ENCODE peak calls at places on chromosome X, in eight cellular contexts. D, M, G, W, H, K, C and N are unnamed samples.

GRCh38 chrX:47384502-47384901 is 14.1 kb downstream of the ZNF157 start:
- DNase-seq in G (peak), H (peak), C (no peak), D (peak), M (peak), K (peak), W (peak), N (peak)

GRCh38 chrX:68084765-68085164 is 348.5 kb downstream of the OPHN1 start:
- DNase-seq in K (no peak), W (no peak), G (no peak), M (no peak), C (no peak), D (no peak), H (no peak), N (no peak)

GRCh38 chrX:26915064-26915463 is 548.1 kb downstream of the PPP4R3C start:
- DNase-seq in G (no peak), W (no peak), C (no peak), H (no peak), M (no peak), D (no peak), K (no peak), N (no peak)

GRCh38 chrX:121649414-121649813 is 602.0 kb downstream of the GLUD2 start:
- DNase-seq in H (no peak), M (no peak), W (no peak), G (no peak), C (no peak), D (no peak), K (no peak), N (no peak)

GRCh38 chrX:133598596-133599334 is 183.5 kb upstream of the GPC4 start:
- DNase-seq in H (no peak), M (no peak), C (no peak), D (no peak), K (no peak), W (no peak), G (no peak), N (no peak)

GRCh38 chrX:50115973-50116372 is 84.8 kb downstream of the AKAP4 start:
- DNase-seq in M (no peak), W (no peak), K (no peak), H (no peak), D (no peak), G (no peak), C (no peak), N (no peak)

GRCh38 chrX:141220342-141221008 is 21.8 kb downstream of the SPANXC start:
- DNase-seq in W (no peak), K (no peak), G (no peak), C (no peak), D (no peak), H (no peak), M (no peak), N (peak)

GRCh38 chrX:123835661-123836371 is 24.0 kb upstream of the XIAP start:
- DNase-seq in M (no peak), K (no peak), W (no peak), H (no peak), G (no peak), D (no peak), C (no peak), N (peak)

GRCh38 chrX:72020204-72020603 is 109.6 kb downstream of the NHSL2 start:
- DNase-seq in K (no peak), M (no peak), G (no peak), D (no peak), C (peak), H (no peak), W (no peak), N (no peak)

GRCh38 chrX:43631841-43632240 is 24.3 kb upstream of the MAOA start:
- DNase-seq in M (no peak), K (no peak), D (no peak), G (no peak), H (no peak), W (no peak), C (no peak), N (no peak)

GRCh38 chrX:7131621-7132020 is 15.9 kb upstream of the STS start:
- DNase-seq in C (no peak), D (no peak), M (no peak), G (no peak), K (no peak), W (no peak), H (no peak), N (no peak)

GRCh38 chrX:121579016-121579760 is 531.8 kb downstream of the GLUD2 start:
- DNase-seq in K (no peak), M (no peak), W (no peak), D (peak), H (no peak), C (no peak), G (no peak), N (no peak)

GRCh38 chrX:1401611-1402430 is 9.9 kb upstream of the SLC25A6 start:
- DNase-seq in W (no peak), K (peak), M (no peak), D (no peak), G (no peak), H (no peak), C (peak), N (no peak)

GRCh38 chrX:123648028-123648810 is 84.6 kb downstream of the THOC2 start:
- DNase-seq in K (no peak), C (peak), W (peak), G (peak), D (peak), H (no peak), M (no peak), N (no peak)

GRCh38 chrX:72129661-72130060 is 2.1 kb downstream of the RTL5 start:
- DNase-seq in M (no peak), K (no peak), H (no peak), W (no peak), D (no peak), C (no peak), G (no peak), N (no peak)

GRCh38 chrX:12441376-12442128 is 303.3 kb downstream of the FRMPD4 start:
- DNase-seq in K (no peak), M (no peak), D (no peak), H (no peak), G (no peak), W (no peak), C (no peak), N (peak)

GRCh38 chrX:41275661-41276609 is 58.0 kb upstream of the DDX3X start:
- DNase-seq in W (peak), D (peak), H (peak), K (peak), G (peak), M (peak), C (peak), N (peak)

GRCh38 chrX:150649096-150649870 is 43.9 kb upstream of the MTMR1 start:
- DNase-seq in G (no peak), M (no peak), W (no peak), D (no peak), C (no peak), H (no peak), K (no peak), N (peak)

GRCh38 chrX:34805951-34806350 is 136.6 kb upstream of the FAM47B start:
- DNase-seq in G (no peak), K (no peak), M (no peak), D (no peak), C (no peak), H (no peak), W (no peak), N (no peak)